ENCODE peak calls at places on chromosome 5, in five cellular contexts. One of them, this sample, is unnamed.

GRCh38 chr5:172156541-172156994 is 31.5 kb downstream of the STK10 start:
- DNase-seq in hypothalamus: no peak
- DNase-seq in T1000: no peak
- DNase-seq in iPS-NIHi11: no peak
- DNase-seq in GM06990: no peak
- DNase-seq in this sample: no peak

GRCh38 chr5:1480217-1480616 is 35.0 kb upstream of the SLC6A3 start:
- DNase-seq in GM06990: no peak
- DNase-seq in hypothalamus: peak
- DNase-seq in iPS-NIHi11: no peak
- DNase-seq in T1000: no peak
- DNase-seq in this sample: no peak

GRCh38 chr5:80284720-80285119 is 28.9 kb upstream of the SERINC5 start:
- DNase-seq in GM06990: no peak
- DNase-seq in hypothalamus: no peak
- DNase-seq in iPS-NIHi11: no peak
- DNase-seq in T1000: no peak
- DNase-seq in this sample: no peak

GRCh38 chr5:58188287-58188651 is 271.6 kb downstream of the PLK2 start:
- DNase-seq in T1000: no peak
- DNase-seq in hypothalamus: no peak
- DNase-seq in iPS-NIHi11: peak
- DNase-seq in GM06990: no peak
- DNase-seq in this sample: no peak

GRCh38 chr5:15785636-15786035 is 285.7 kb downstream of the FBXL7 start:
- DNase-seq in GM06990: no peak
- DNase-seq in hypothalamus: no peak
- DNase-seq in T1000: no peak
- DNase-seq in iPS-NIHi11: no peak
- DNase-seq in this sample: no peak

GRCh38 chr5:45411971-45412612 is 284.1 kb downstream of the HCN1 start:
- DNase-seq in hypothalamus: no peak
- DNase-seq in iPS-NIHi11: no peak
- DNase-seq in GM06990: no peak
- DNase-seq in T1000: no peak
- DNase-seq in this sample: no peak

GRCh38 chr5:137693307-137693950 is 42.5 kb downstream of the KLHL3 start:
- DNase-seq in GM06990: no peak
- DNase-seq in iPS-NIHi11: no peak
- DNase-seq in hypothalamus: no peak
- DNase-seq in T1000: no peak
- DNase-seq in this sample: no peak

GRCh38 chr5:158903006-158903405 is 196.7 kb downstream of the EBF1 start:
- DNase-seq in iPS-NIHi11: no peak
- DNase-seq in T1000: no peak
- DNase-seq in hypothalamus: no peak
- DNase-seq in GM06990: no peak
- DNase-seq in this sample: no peak

GRCh38 chr5:17340816-17341215 is 123.4 kb downstream of the BASP1 start:
- DNase-seq in GM06990: no peak
- DNase-seq in T1000: no peak
- DNase-seq in iPS-NIHi11: no peak
- DNase-seq in hypothalamus: no peak
- DNase-seq in this sample: no peak

GRCh38 chr5:154002093-154002492 is 36.6 kb downstream of the FAM114A2 start:
- DNase-seq in T1000: no peak
- DNase-seq in GM06990: no peak
- DNase-seq in hypothalamus: no peak
- DNase-seq in iPS-NIHi11: no peak
- DNase-seq in this sample: no peak

GRCh38 chr5:137515238-137515637 is 16.1 kb upstream of the SPOCK1 start:
- DNase-seq in T1000: no peak
- DNase-seq in iPS-NIHi11: no peak
- DNase-seq in GM06990: no peak
- DNase-seq in hypothalamus: no peak
- DNase-seq in this sample: no peak

GRCh38 chr5:152372875-152373274 is 32.2 kb downstream of the NMUR2 start:
- DNase-seq in iPS-NIHi11: no peak
- DNase-seq in hypothalamus: no peak
- DNase-seq in T1000: no peak
- DNase-seq in GM06990: no peak
- DNase-seq in this sample: no peak

GRCh38 chr5:37501152-37501551 is 122.0 kb downstream of the WDR70 start:
- DNase-seq in GM06990: no peak
- DNase-seq in hypothalamus: no peak
- DNase-seq in T1000: no peak
- DNase-seq in iPS-NIHi11: no peak
- DNase-seq in this sample: no peak

GRCh38 chr5:133252133-133252480 is 200.3 kb downstream of the HSPA4 start:
- DNase-seq in GM06990: no peak
- DNase-seq in T1000: no peak
- DNase-seq in iPS-NIHi11: peak
- DNase-seq in hypothalamus: no peak
- DNase-seq in this sample: no peak

GRCh38 chr5:177509361-177509951 is at the start of gene DOK3:
- DNase-seq in iPS-NIHi11: no peak
- DNase-seq in T1000: no peak
- DNase-seq in hypothalamus: no peak
- DNase-seq in GM06990: peak
- DNase-seq in this sample: no peak

GRCh38 chr5:65203746-65204145 is 278.0 kb downstream of the ADAMTS6 start:
- DNase-seq in T1000: no peak
- DNase-seq in iPS-NIHi11: no peak
- DNase-seq in hypothalamus: no peak
- DNase-seq in GM06990: peak
- DNase-seq in this sample: no peak

GRCh38 chr5:9761706-9762105 is 131.6 kb upstream of the TAS2R1 start:
- DNase-seq in GM06990: no peak
- DNase-seq in T1000: no peak
- DNase-seq in iPS-NIHi11: no peak
- DNase-seq in hypothalamus: no peak
- DNase-seq in this sample: no peak

GRCh38 chr5:53397845-53398244 is 82.6 kb upstream of the FST start:
- DNase-seq in iPS-NIHi11: no peak
- DNase-seq in T1000: peak
- DNase-seq in GM06990: no peak
- DNase-seq in hypothalamus: no peak
- DNase-seq in this sample: no peak

GRCh38 chr5:145718956-145719355 is 116.2 kb downstream of the PRELID2 start:
- DNase-seq in iPS-NIHi11: peak
- DNase-seq in hypothalamus: no peak
- DNase-seq in GM06990: no peak
- DNase-seq in T1000: no peak
- DNase-seq in this sample: no peak

GRCh38 chr5:100520348-100520747 is 14.8 kb upstream of the FAM174A start:
- DNase-seq in hypothalamus: no peak
- DNase-seq in GM06990: no peak
- DNase-seq in T1000: no peak
- DNase-seq in iPS-NIHi11: no peak
- DNase-seq in this sample: no peak

GRCh38 chr5:116864157-116864837 is 289.7 kb upstream of the SEMA6A start:
- DNase-seq in T1000: no peak
- DNase-seq in hypothalamus: no peak
- DNase-seq in iPS-NIHi11: peak
- DNase-seq in GM06990: no peak
- DNase-seq in this sample: no peak

GRCh38 chr5:62341783-62342475 is 35.9 kb downstream of the KIF2A start:
- DNase-seq in iPS-NIHi11: no peak
- DNase-seq in T1000: no peak
- DNase-seq in GM06990: no peak
- DNase-seq in hypothalamus: no peak
- DNase-seq in this sample: no peak

GRCh38 chr5:54619732-54620582 is 102.4 kb downstream of the SNX18 start:
- DNase-seq in T1000: no peak
- DNase-seq in GM06990: no peak
- DNase-seq in hypothalamus: no peak
- DNase-seq in iPS-NIHi11: no peak
- DNase-seq in this sample: no peak

GRCh38 chr5:172821340-172821985 is 12.6 kb upstream of the ERGIC1 start:
- DNase-seq in hypothalamus: no peak
- DNase-seq in GM06990: no peak
- DNase-seq in iPS-NIHi11: no peak
- DNase-seq in T1000: no peak
- DNase-seq in this sample: no peak

GRCh38 chr5:176658007-176658599 is 10.8 kb downstream of the TSPAN17 start:
- DNase-seq in T1000: peak
- DNase-seq in hypothalamus: peak
- DNase-seq in GM06990: no peak
- DNase-seq in iPS-NIHi11: peak
- DNase-seq in this sample: peak

GRCh38 chr5:74938250-74938649 is 72.1 kb upstream of the FAM169A start:
- DNase-seq in GM06990: no peak
- DNase-seq in hypothalamus: no peak
- DNase-seq in T1000: no peak
- DNase-seq in iPS-NIHi11: no peak
- DNase-seq in this sample: no peak